ENCODE peak calls at places on chromosomes 2 and 18, in five cellular contexts. N is mesenchymal stem cell, U is adipocyte, O is neuronal stem cell, I is fibroblast of lung. F is an unnamed sample. For H3K9me3, the result is how much of the 10 kb centered on the place peaks cover.

GRCh38 chr2:227406177-227407031 is 18.7 kb upstream of the SCYGR1 start:
- DNase-seq in U (peak), N (peak), I (peak), O (peak), F (peak)

GRCh38 chr2:168730391-168730790 is 72.0 kb upstream of the NOSTRIN start:
- DNase-seq in O (no peak), U (no peak), I (peak), N (no peak), F (no peak)

GRCh38 chr18:62710417-62710816 is 4.9 kb upstream of the PHLPP1 start:
- DNase-seq in U (peak), O (no peak), I (peak), N (no peak), F (no peak)

GRCh38 chr2:16060936-16061338 is 120.6 kb downstream of the MYCN start:
- DNase-seq in N (no peak), I (no peak), O (no peak), U (no peak), F (no peak)

GRCh38 chr18:5894613-5895299 is 566 bp downstream of the TMEM200C start:
- DNase-seq in I (peak), O (peak), N (no peak), U (peak), F (no peak)

GRCh38 chr18:63161032-63161727 is 158.4 kb downstream of the BCL2 start:
- DNase-seq in O (no peak), U (no peak), I (peak), N (no peak), F (no peak)

GRCh38 chr2:176160251-176161040 is 3.3 kb downstream of the HOXD3 start:
- DNase-seq in O (no peak), N (no peak), I (peak), U (no peak), F (no peak)

GRCh38 chr18:47560693-47561092 is 309.2 kb upstream of the SKOR2 start:
- DNase-seq in U (no peak), N (no peak), O (no peak), I (no peak), F (no peak)

GRCh38 chr2:121196132-121196848 is 88.7 kb downstream of the TFCP2L1 start:
- DNase-seq in O (no peak), I (no peak), U (no peak), N (no peak), F (no peak)

GRCh38 chr2:216133392-216133791 is 24.2 kb downstream of the XRCC5 start:
- DNase-seq in O (no peak), I (no peak), N (peak), U (peak), F (no peak)

GRCh38 chr18:64994370-64994769 is 756.4 kb upstream of the CDH7 start:
- DNase-seq in N (no peak), I (no peak), U (no peak), O (no peak), F (no peak)

GRCh38 chr2:26346454-26347053 is at the start of gene ADGRF3:
- DNase-seq in I (peak), O (peak), U (peak), N (peak), F (peak)

GRCh38 chr18:21115519-21116411 is 4.2 kb upstream of the ROCK1 start:
- DNase-seq in U (peak), I (peak), O (no peak), N (peak), F (no peak)

GRCh38 chr2:124894199-124894598 is 869.1 kb downstream of the CNTNAP5 start:
- DNase-seq in U (no peak), I (no peak), O (no peak), N (peak), F (no peak)

GRCh38 chr18:58135806-58136331 is 91.8 kb downstream of the NEDD4L start:
- DNase-seq in O (peak), U (peak), N (peak), I (peak), F (peak)

GRCh38 chr2:40420478-40420877 is 31.4 kb downstream of the SLC8A1 start:
- DNase-seq in I (peak), U (no peak), O (no peak), N (no peak), F (no peak)

GRCh38 chr2:140734992-140735391 is 1395.8 kb downstream of the LRP1B start:
- DNase-seq in I (no peak), O (no peak), N (no peak), U (no peak), F (no peak)

GRCh38 chr2:174666786-174667369 is 69.3 kb upstream of the WIPF1 start:
- DNase-seq in O (no peak), U (peak), I (no peak), N (no peak), F (no peak)

GRCh38 chr2:75822336-75822735 is 111.6 kb upstream of the GCFC2 start:
- DNase-seq in O (no peak), U (no peak), N (no peak), I (no peak), F (no peak)

GRCh38 chr2:126889501-126890135 is 9.1 kb upstream of the TEX51 start:
- DNase-seq in N (no peak), U (no peak), I (no peak), O (no peak), F (no peak)

GRCh38 chr2:136310797-136311558 is 193.0 kb upstream of the CXCR4 start:
- DNase-seq in U (no peak), O (no peak), I (no peak), N (no peak), F (no peak)

GRCh38 chr18:34909637-34910364 is 131.4 kb upstream of the MAPRE2 start:
- DNase-seq in N (peak), U (peak), I (peak), O (no peak), F (no peak)

GRCh38 chr2:24421668-24422067 is 61.3 kb upstream of the ITSN2 start:
- DNase-seq in I (peak), N (peak), U (peak), O (no peak), F (peak)

GRCh38 chr2:238433941-238434845 is 7.5 kb downstream of the ASB1 start:
- DNase-seq in U (peak), O (no peak), I (peak), N (peak), F (no peak)
- H3K9ac ChIP-seq in U (peak), O (no peak), I (peak), N (peak), F (no peak)

DNA sequence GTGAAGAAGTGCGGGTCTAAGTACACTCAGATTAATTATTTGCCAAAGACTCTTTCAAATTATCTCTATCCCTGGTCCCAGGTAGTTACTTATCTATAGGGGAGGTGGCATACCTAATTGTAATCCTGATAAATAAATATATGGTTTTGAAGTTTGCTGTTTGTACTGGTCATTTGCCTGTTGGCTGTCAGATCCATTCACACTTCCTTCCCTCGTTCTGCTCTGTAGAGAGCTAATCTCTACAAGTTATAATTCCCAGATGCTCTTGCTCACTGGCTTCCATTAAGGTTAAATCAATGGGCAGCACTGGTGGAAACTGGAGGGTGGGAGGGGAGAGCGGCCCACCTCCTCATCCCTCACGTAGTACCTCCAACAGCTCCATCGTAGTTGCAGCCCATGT is 447.1 kb downstream of the TXNL1 start:
- DNase-seq in U (no peak), I (no peak), N (no peak), O (no peak), F (no peak)
- H3K9me3 ChIP-seq in U (under half), I (under half), N (under half), O (under half), F (under half)

GRCh38 chr2:221245045-221245444 is 327.1 kb downstream of the EPHA4 start:
- DNase-seq in U (no peak), O (no peak), I (no peak), N (no peak), F (no peak)

GRCh38 chr2:221245772-221246171 is 326.3 kb downstream of the EPHA4 start:
- DNase-seq in I (no peak), N (no peak), U (no peak), O (no peak), F (no peak)

GRCh38 chr2:221241072-221241471 is 331.0 kb downstream of the EPHA4 start:
- DNase-seq in U (no peak), N (no peak), O (no peak), I (no peak), F (no peak)

GRCh38 chr2:221243758-221244157 is 328.3 kb downstream of the EPHA4 start:
- DNase-seq in U (no peak), N (no peak), I (no peak), O (no peak), F (no peak)
- H3K4me3 ChIP-seq in U (no peak), N (no peak), I (no peak), O (no peak), F (no peak)

GRCh38 chr2:191265311-191266170 is 20.3 kb downstream of the MYO1B start:
- DNase-seq in O (no peak), U (peak), N (peak), I (peak), F (peak)
- H3K9ac ChIP-seq in O (no peak), U (peak), N (peak), I (peak), F (no peak)

GRCh38 chr2:30826481-30826880 is 19.2 kb upstream of the CAPN13 start:
- DNase-seq in N (no peak), I (no peak), U (no peak), O (no peak), F (no peak)

GRCh38 chr2:30821960-30822359 is 14.7 kb upstream of the CAPN13 start:
- DNase-seq in U (no peak), I (no peak), O (no peak), N (no peak), F (no peak)

GRCh38 chr2:30828586-30828985 is 21.3 kb upstream of the CAPN13 start:
- DNase-seq in O (no peak), I (no peak), U (no peak), N (no peak), F (no peak)

GRCh38 chr2:30823452-30823851 is 16.2 kb upstream of the CAPN13 start:
- DNase-seq in O (no peak), U (no peak), I (no peak), N (no peak), F (no peak)

DNA sequence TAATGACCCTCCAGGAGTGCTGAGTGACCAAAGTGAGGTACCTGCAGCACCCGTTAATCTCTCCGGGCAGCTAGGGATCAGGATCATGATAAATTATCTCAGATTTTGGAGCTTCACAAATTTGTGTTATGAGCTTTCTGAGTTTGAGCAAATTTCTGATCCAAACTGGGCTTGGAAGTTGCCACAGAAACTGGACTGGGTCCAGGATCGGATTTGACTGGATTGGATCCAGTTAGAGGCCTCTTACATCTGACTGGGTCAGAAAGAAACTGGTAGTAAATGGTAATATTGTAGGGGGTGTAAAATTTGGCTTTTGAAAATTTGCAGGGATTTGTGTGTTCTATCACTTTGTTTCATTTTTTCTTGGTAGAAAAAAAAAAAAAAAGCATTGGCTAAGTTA is 19.7 kb upstream of the CAPN13 start:
- DNase-seq in N (no peak), I (no peak), U (no peak), O (no peak), F (no peak)
- H3K9me3 ChIP-seq in N (under half), I (under half), U (under half), O (under half), F (under half)

GRCh38 chr2:55461679-55462078 is 42.0 kb upstream of the CCDC88A start:
- DNase-seq in O (no peak), U (no peak), N (no peak), I (no peak), F (no peak)
- H3K4me3 ChIP-seq in O (no peak), U (no peak), N (no peak), I (no peak), F (no peak)

DNA sequence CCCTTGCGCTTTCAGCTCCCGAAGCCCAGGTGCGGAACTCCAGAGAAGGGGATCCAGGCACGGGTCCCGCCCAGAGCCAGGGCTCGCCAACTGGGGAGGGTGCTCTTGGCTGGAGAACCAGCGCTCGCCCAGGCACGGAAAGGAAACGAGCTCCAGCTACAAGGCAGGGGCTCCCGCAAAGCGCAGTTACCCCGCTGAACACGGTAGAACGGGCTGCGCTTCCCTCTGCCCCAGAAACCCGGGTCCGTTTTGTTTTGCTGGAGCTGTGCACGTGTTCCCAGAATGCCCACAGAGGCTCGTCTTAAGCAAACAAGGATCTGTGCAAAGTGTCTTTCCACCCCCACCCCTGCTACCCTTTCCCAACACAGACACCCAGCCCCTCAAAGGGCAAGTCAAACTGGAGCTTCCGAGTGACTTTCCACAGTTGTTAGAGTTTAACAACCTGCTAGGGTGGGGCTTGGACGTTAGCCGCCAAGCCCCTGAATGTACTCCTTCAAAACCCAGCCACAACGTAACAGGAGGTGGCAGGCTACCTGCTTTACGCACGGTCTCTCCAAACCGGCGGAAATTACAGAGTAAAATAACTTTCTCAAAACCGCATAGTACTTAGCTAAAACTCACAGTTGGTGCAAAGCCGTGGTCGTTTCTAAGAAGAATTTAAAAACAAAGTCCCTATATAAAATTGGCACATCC is 772 bp downstream of the RNF125 start:
- DNase-seq in O (peak), N (peak), I (peak), U (peak), F (peak)
- H3K9ac ChIP-seq in O (no peak), N (peak), I (no peak), U (peak), F (peak)

F was measured in colonic mucosa.